ENCODE peak calls at places on chromosome 13, in five cellular contexts. One of them, this sample, is unnamed.

GRCh38 chr13:110546933-110547332 is 14.6 kb downstream of the RAB20 start:
- DNase-seq in T-helper 1 cell: no peak
- DNase-seq in pons: no peak
- DNase-seq in stimulated activated CD4-positive, alpha-beta T cell treated with anti-CD3 and anti-CD28 coated beads, Interleukin-2, amount 100 ng/mL, for 48 hours: no peak
- DNase-seq in NCI-H1105: no peak
- DNase-seq in this sample: no peak

GRCh38 chr13:92843549-92843948 is 383.1 kb upstream of the GPC6 start:
- DNase-seq in NCI-H1105: peak
- DNase-seq in T-helper 1 cell: no peak
- DNase-seq in pons: no peak
- DNase-seq in stimulated activated CD4-positive, alpha-beta T cell treated with anti-CD3 and anti-CD28 coated beads, Interleukin-2, amount 100 ng/mL, for 48 hours: no peak
- DNase-seq in this sample: no peak

GRCh38 chr13:108437496-108437895 is 168.0 kb downstream of the TNFSF13B start:
- DNase-seq in T-helper 1 cell: no peak
- DNase-seq in stimulated activated CD4-positive, alpha-beta T cell treated with anti-CD3 and anti-CD28 coated beads, Interleukin-2, amount 100 ng/mL, for 48 hours: no peak
- DNase-seq in pons: no peak
- DNase-seq in NCI-H1105: no peak
- DNase-seq in this sample: no peak

GRCh38 chr13:108270442-108270841 is 924 bp downstream of the TNFSF13B start:
- DNase-seq in stimulated activated CD4-positive, alpha-beta T cell treated with anti-CD3 and anti-CD28 coated beads, Interleukin-2, amount 100 ng/mL, for 48 hours: no peak
- DNase-seq in NCI-H1105: no peak
- DNase-seq in T-helper 1 cell: no peak
- DNase-seq in pons: no peak
- DNase-seq in this sample: peak

GRCh38 chr13:44414771-44415170 is 41.1 kb downstream of the SERP2 start:
- DNase-seq in stimulated activated CD4-positive, alpha-beta T cell treated with anti-CD3 and anti-CD28 coated beads, Interleukin-2, amount 100 ng/mL, for 48 hours: no peak
- DNase-seq in pons: no peak
- DNase-seq in T-helper 1 cell: no peak
- DNase-seq in NCI-H1105: no peak
- DNase-seq in this sample: no peak

GRCh38 chr13:26619321-26619720 is 61.8 kb downstream of the WASF3 start:
- DNase-seq in pons: no peak
- DNase-seq in T-helper 1 cell: no peak
- DNase-seq in NCI-H1105: no peak
- DNase-seq in stimulated activated CD4-positive, alpha-beta T cell treated with anti-CD3 and anti-CD28 coated beads, Interleukin-2, amount 100 ng/mL, for 48 hours: no peak
- DNase-seq in this sample: no peak

GRCh38 chr13:99197257-99197651 is 3.4 kb upstream of the UBAC2 start:
- DNase-seq in NCI-H1105: no peak
- DNase-seq in T-helper 1 cell: no peak
- DNase-seq in stimulated activated CD4-positive, alpha-beta T cell treated with anti-CD3 and anti-CD28 coated beads, Interleukin-2, amount 100 ng/mL, for 48 hours: no peak
- DNase-seq in pons: no peak
- DNase-seq in this sample: no peak

GRCh38 chr13:110416131-110416584 is 109.1 kb downstream of the COL4A2 start:
- DNase-seq in T-helper 1 cell: no peak
- DNase-seq in stimulated activated CD4-positive, alpha-beta T cell treated with anti-CD3 and anti-CD28 coated beads, Interleukin-2, amount 100 ng/mL, for 48 hours: no peak
- DNase-seq in pons: no peak
- DNase-seq in NCI-H1105: no peak
- DNase-seq in this sample: no peak

GRCh38 chr13:114149774-114150740 is 17.6 kb upstream of the RASA3 start:
- DNase-seq in stimulated activated CD4-positive, alpha-beta T cell treated with anti-CD3 and anti-CD28 coated beads, Interleukin-2, amount 100 ng/mL, for 48 hours: no peak
- DNase-seq in T-helper 1 cell: no peak
- DNase-seq in pons: no peak
- DNase-seq in NCI-H1105: peak
- DNase-seq in this sample: no peak

GRCh38 chr13:46721054-46721453 is 75.9 kb downstream of the ESD start:
- DNase-seq in stimulated activated CD4-positive, alpha-beta T cell treated with anti-CD3 and anti-CD28 coated beads, Interleukin-2, amount 100 ng/mL, for 48 hours: peak
- DNase-seq in NCI-H1105: no peak
- DNase-seq in T-helper 1 cell: no peak
- DNase-seq in pons: peak
- DNase-seq in this sample: peak

GRCh38 chr13:98026457-98026857 is 73.0 kb downstream of the IPO5 start:
- DNase-seq in NCI-H1105: no peak
- DNase-seq in stimulated activated CD4-positive, alpha-beta T cell treated with anti-CD3 and anti-CD28 coated beads, Interleukin-2, amount 100 ng/mL, for 48 hours: no peak
- DNase-seq in pons: no peak
- DNase-seq in T-helper 1 cell: no peak
- DNase-seq in this sample: no peak

GRCh38 chr13:113535381-113535781 is 44.9 kb upstream of the DCUN1D2 start:
- DNase-seq in stimulated activated CD4-positive, alpha-beta T cell treated with anti-CD3 and anti-CD28 coated beads, Interleukin-2, amount 100 ng/mL, for 48 hours: no peak
- DNase-seq in T-helper 1 cell: no peak
- DNase-seq in NCI-H1105: no peak
- DNase-seq in pons: no peak
- DNase-seq in this sample: no peak

GRCh38 chr13:113666951-113667701 is at the start of gene GRK1:
- DNase-seq in NCI-H1105: no peak
- DNase-seq in stimulated activated CD4-positive, alpha-beta T cell treated with anti-CD3 and anti-CD28 coated beads, Interleukin-2, amount 100 ng/mL, for 48 hours: no peak
- DNase-seq in pons: no peak
- DNase-seq in T-helper 1 cell: no peak
- DNase-seq in this sample: no peak

GRCh38 chr13:102770435-102770834 is 3.2 kb downstream of the TEX30 start:
- DNase-seq in stimulated activated CD4-positive, alpha-beta T cell treated with anti-CD3 and anti-CD28 coated beads, Interleukin-2, amount 100 ng/mL, for 48 hours: no peak
- DNase-seq in pons: no peak
- DNase-seq in NCI-H1105: no peak
- DNase-seq in T-helper 1 cell: no peak
- DNase-seq in this sample: no peak

GRCh38 chr13:61339054-61339621 is 76.5 kb downstream of the PCDH20 start:
- DNase-seq in NCI-H1105: no peak
- DNase-seq in stimulated activated CD4-positive, alpha-beta T cell treated with anti-CD3 and anti-CD28 coated beads, Interleukin-2, amount 100 ng/mL, for 48 hours: no peak
- DNase-seq in pons: no peak
- DNase-seq in T-helper 1 cell: no peak
- DNase-seq in this sample: no peak

GRCh38 chr13:50406831-50407230 is 391.6 kb downstream of the KCNRG start:
- DNase-seq in NCI-H1105: no peak
- DNase-seq in pons: no peak
- DNase-seq in T-helper 1 cell: no peak
- DNase-seq in stimulated activated CD4-positive, alpha-beta T cell treated with anti-CD3 and anti-CD28 coated beads, Interleukin-2, amount 100 ng/mL, for 48 hours: no peak
- DNase-seq in this sample: no peak

GRCh38 chr13:29676941-29677452 is 81.5 kb upstream of the SLC7A1 start:
- DNase-seq in T-helper 1 cell: no peak
- DNase-seq in pons: no peak
- DNase-seq in NCI-H1105: no peak
- DNase-seq in stimulated activated CD4-positive, alpha-beta T cell treated with anti-CD3 and anti-CD28 coated beads, Interleukin-2, amount 100 ng/mL, for 48 hours: no peak
- DNase-seq in this sample: no peak

GRCh38 chr13:48731957-48732569 is 78.3 kb downstream of the CYSLTR2 start:
- DNase-seq in pons: no peak
- DNase-seq in T-helper 1 cell: peak
- DNase-seq in NCI-H1105: no peak
- DNase-seq in stimulated activated CD4-positive, alpha-beta T cell treated with anti-CD3 and anti-CD28 coated beads, Interleukin-2, amount 100 ng/mL, for 48 hours: peak
- DNase-seq in this sample: peak

GRCh38 chr13:23609414-23610186 is 39.4 kb downstream of the TNFRSF19 start:
- DNase-seq in pons: peak
- DNase-seq in NCI-H1105: peak
- DNase-seq in stimulated activated CD4-positive, alpha-beta T cell treated with anti-CD3 and anti-CD28 coated beads, Interleukin-2, amount 100 ng/mL, for 48 hours: no peak
- DNase-seq in T-helper 1 cell: no peak
- DNase-seq in this sample: no peak

GRCh38 chr13:69641773-69642172 is 465.9 kb upstream of the ATXN8OS start:
- DNase-seq in pons: no peak
- DNase-seq in NCI-H1105: peak
- DNase-seq in stimulated activated CD4-positive, alpha-beta T cell treated with anti-CD3 and anti-CD28 coated beads, Interleukin-2, amount 100 ng/mL, for 48 hours: no peak
- DNase-seq in T-helper 1 cell: no peak
- DNase-seq in this sample: no peak

GRCh38 chr13:60572003-60572792 is 175.2 kb downstream of the TDRD3 start:
- DNase-seq in T-helper 1 cell: no peak
- DNase-seq in NCI-H1105: no peak
- DNase-seq in stimulated activated CD4-positive, alpha-beta T cell treated with anti-CD3 and anti-CD28 coated beads, Interleukin-2, amount 100 ng/mL, for 48 hours: no peak
- DNase-seq in pons: no peak
- DNase-seq in this sample: no peak

GRCh38 chr13:35600137-35600536 is 123.6 kb upstream of the MAB21L1 start:
- DNase-seq in pons: no peak
- DNase-seq in T-helper 1 cell: no peak
- DNase-seq in NCI-H1105: no peak
- DNase-seq in stimulated activated CD4-positive, alpha-beta T cell treated with anti-CD3 and anti-CD28 coated beads, Interleukin-2, amount 100 ng/mL, for 48 hours: no peak
- DNase-seq in this sample: no peak

GRCh38 chr13:31610270-31610998 is 128.9 kb upstream of the RXFP2 start:
- DNase-seq in stimulated activated CD4-positive, alpha-beta T cell treated with anti-CD3 and anti-CD28 coated beads, Interleukin-2, amount 100 ng/mL, for 48 hours: no peak
- DNase-seq in NCI-H1105: no peak
- DNase-seq in T-helper 1 cell: no peak
- DNase-seq in pons: no peak
- DNase-seq in this sample: no peak

GRCh38 chr13:75587679-75588078 is 38.1 kb downstream of the UCHL3 start:
- DNase-seq in pons: no peak
- DNase-seq in NCI-H1105: no peak
- DNase-seq in T-helper 1 cell: no peak
- DNase-seq in stimulated activated CD4-positive, alpha-beta T cell treated with anti-CD3 and anti-CD28 coated beads, Interleukin-2, amount 100 ng/mL, for 48 hours: no peak
- DNase-seq in this sample: no peak

GRCh38 chr13:107329991-107330390 is 762.1 kb upstream of the ARGLU1 start:
- DNase-seq in stimulated activated CD4-positive, alpha-beta T cell treated with anti-CD3 and anti-CD28 coated beads, Interleukin-2, amount 100 ng/mL, for 48 hours: no peak
- DNase-seq in pons: no peak
- DNase-seq in NCI-H1105: peak
- DNase-seq in T-helper 1 cell: no peak
- DNase-seq in this sample: no peak

GRCh38 chr13:106529415-106530208 is 5.8 kb downstream of the EFNB2 start:
- DNase-seq in T-helper 1 cell: no peak
- DNase-seq in stimulated activated CD4-positive, alpha-beta T cell treated with anti-CD3 and anti-CD28 coated beads, Interleukin-2, amount 100 ng/mL, for 48 hours: no peak
- DNase-seq in NCI-H1105: no peak
- DNase-seq in pons: no peak
- DNase-seq in this sample: no peak

GRCh38 chr13:97339019-97339988 is 94.7 kb upstream of the RAP2A start:
- DNase-seq in NCI-H1105: no peak
- DNase-seq in T-helper 1 cell: no peak
- DNase-seq in pons: peak
- DNase-seq in stimulated activated CD4-positive, alpha-beta T cell treated with anti-CD3 and anti-CD28 coated beads, Interleukin-2, amount 100 ng/mL, for 48 hours: no peak
- DNase-seq in this sample: no peak

GRCh38 chr13:99935772-99936171 is 35.8 kb downstream of the ZIC5 start:
- DNase-seq in NCI-H1105: no peak
- DNase-seq in pons: no peak
- DNase-seq in stimulated activated CD4-positive, alpha-beta T cell treated with anti-CD3 and anti-CD28 coated beads, Interleukin-2, amount 100 ng/mL, for 48 hours: no peak
- DNase-seq in T-helper 1 cell: no peak
- DNase-seq in this sample: no peak

GRCh38 chr13:19862511-19863313 is 737 bp downstream of the ZMYM5 start:
- DNase-seq in T-helper 1 cell: peak
- DNase-seq in stimulated activated CD4-positive, alpha-beta T cell treated with anti-CD3 and anti-CD28 coated beads, Interleukin-2, amount 100 ng/mL, for 48 hours: peak
- DNase-seq in NCI-H1105: no peak
- DNase-seq in pons: peak
- DNase-seq in this sample: peak

This sample was measured in T-helper 2 cell.